ENCODE peak calls at places on chromosome 7, in eight cellular contexts. One of them, this sample, is unnamed.
A peak's percentile ranks its signal among the peaks of the same experiment; 100 is the strongest.

GRCh38 chr7:15504376-15504775 is 57.4 kb downstream of the AGMO start:
- DNase-seq in HFF-Myc: no peak
- DNase-seq in AG08395: no peak
- DNase-seq in nucleus accumbens: no peak
- DNase-seq in foreskin keratinocyte: no peak
- DNase-seq in epithelial cell of esophagus: no peak
- DNase-seq in NCI-H1694: no peak
- DNase-seq in heart left ventricle: no peak
- DNase-seq in this sample: no peak

GRCh38 chr7:143499743-143500348 is 22.2 kb downstream of the TAS2R41 start:
- DNase-seq in nucleus accumbens: no peak
- DNase-seq in AG08395: no peak
- DNase-seq in heart left ventricle: peak; percentile 36
- DNase-seq in NCI-H1694: no peak
- DNase-seq in foreskin keratinocyte: no peak
- DNase-seq in epithelial cell of esophagus: no peak
- DNase-seq in HFF-Myc: no peak
- DNase-seq in this sample: no peak

GRCh38 chr7:11379641-11380040 is 406.0 kb downstream of the PHF14 start:
- DNase-seq in heart left ventricle: no peak
- DNase-seq in AG08395: no peak
- DNase-seq in NCI-H1694: no peak
- DNase-seq in nucleus accumbens: no peak
- DNase-seq in epithelial cell of esophagus: no peak
- DNase-seq in HFF-Myc: no peak
- DNase-seq in foreskin keratinocyte: no peak
- DNase-seq in this sample: no peak

GRCh38 chr7:117828831-117829230 is 44.4 kb downstream of the CTTNBP2 start:
- DNase-seq in HFF-Myc: peak; percentile 11
- DNase-seq in NCI-H1694: no peak
- DNase-seq in nucleus accumbens: no peak
- DNase-seq in epithelial cell of esophagus: no peak
- DNase-seq in foreskin keratinocyte: no peak
- DNase-seq in AG08395: no peak
- DNase-seq in heart left ventricle: no peak
- DNase-seq in this sample: no peak

GRCh38 chr7:84532196-84532595 is 337.6 kb upstream of the SEMA3A start:
- DNase-seq in HFF-Myc: no peak
- DNase-seq in heart left ventricle: no peak
- DNase-seq in foreskin keratinocyte: no peak
- DNase-seq in NCI-H1694: no peak
- DNase-seq in epithelial cell of esophagus: no peak
- DNase-seq in AG08395: no peak
- DNase-seq in nucleus accumbens: no peak
- DNase-seq in this sample: no peak

GRCh38 chr7:143372070-143372469 is 9.1 kb upstream of the ZYX start:
- DNase-seq in epithelial cell of esophagus: peak; percentile 92
- DNase-seq in AG08395: no peak
- DNase-seq in HFF-Myc: no peak
- DNase-seq in nucleus accumbens: peak; percentile 73
- DNase-seq in heart left ventricle: peak; percentile 64
- DNase-seq in foreskin keratinocyte: peak; percentile 71
- DNase-seq in NCI-H1694: peak; percentile 25
- DNase-seq in this sample: peak; percentile 42

GRCh38 chr7:140638311-140638791 is 2.3 kb downstream of the DENND2A start:
- DNase-seq in NCI-H1694: no peak
- DNase-seq in AG08395: peak; percentile 73
- DNase-seq in epithelial cell of esophagus: peak; percentile 32
- DNase-seq in heart left ventricle: no peak
- DNase-seq in HFF-Myc: no peak
- DNase-seq in foreskin keratinocyte: peak; percentile 53
- DNase-seq in nucleus accumbens: no peak
- DNase-seq in this sample: no peak

GRCh38 chr7:137990251-137990901 is 11.5 kb downstream of the CREB3L2 start:
- DNase-seq in AG08395: peak; percentile 51
- DNase-seq in heart left ventricle: no peak
- DNase-seq in NCI-H1694: no peak
- DNase-seq in epithelial cell of esophagus: peak; percentile 95
- DNase-seq in nucleus accumbens: no peak
- DNase-seq in foreskin keratinocyte: peak; percentile 98
- DNase-seq in HFF-Myc: peak; percentile 94
- DNase-seq in this sample: no peak

GRCh38 chr7:150978136-150978789 is at the start of gene KCNH2:
- DNase-seq in AG08395: no peak
- DNase-seq in NCI-H1694: peak; percentile 80
- DNase-seq in HFF-Myc: no peak
- DNase-seq in foreskin keratinocyte: no peak
- DNase-seq in epithelial cell of esophagus: no peak
- DNase-seq in heart left ventricle: peak; percentile 69
- DNase-seq in nucleus accumbens: peak; percentile 57
- DNase-seq in this sample: no peak

GRCh38 chr7:11006271-11006670 is 32.6 kb downstream of the PHF14 start:
- DNase-seq in AG08395: no peak
- DNase-seq in foreskin keratinocyte: no peak
- DNase-seq in nucleus accumbens: no peak
- DNase-seq in heart left ventricle: no peak
- DNase-seq in epithelial cell of esophagus: no peak
- DNase-seq in NCI-H1694: no peak
- DNase-seq in HFF-Myc: no peak
- DNase-seq in this sample: no peak

GRCh38 chr7:71348751-71349415 is 216.9 kb downstream of the GALNT17 start:
- DNase-seq in HFF-Myc: no peak
- DNase-seq in epithelial cell of esophagus: peak; percentile 28
- DNase-seq in NCI-H1694: no peak
- DNase-seq in foreskin keratinocyte: peak; percentile 6
- DNase-seq in heart left ventricle: no peak
- DNase-seq in AG08395: no peak
- DNase-seq in nucleus accumbens: no peak
- DNase-seq in this sample: no peak

GRCh38 chr7:90621130-90621891 is 25.2 kb downstream of the CDK14 start:
- DNase-seq in epithelial cell of esophagus: no peak
- DNase-seq in heart left ventricle: no peak
- DNase-seq in NCI-H1694: no peak
- DNase-seq in HFF-Myc: no peak
- DNase-seq in AG08395: no peak
- DNase-seq in nucleus accumbens: no peak
- DNase-seq in foreskin keratinocyte: no peak
- DNase-seq in this sample: no peak

This sample was measured in adrenal gland.